ENCODE peak calls at places on chromosomes 6 and 20, in six cellular contexts. C is right lobe of liver, E is stomach, Q is tibial nerve, L is left ventricle myocardium inferior, M is small intestine. Z is an unnamed sample. For H3K36me3, the result is how much of the 10 kb centered on the place peaks cover.

GRCh38 chr20:35953411-35954199 is 697 bp downstream of the SCAND1 start:
- DNase-seq in L (peak), Q (no peak), E (peak), M (peak), C (peak), Z (peak)

GRCh38 chr20:33635341-33635740 is 26.8 kb upstream of the C20orf144 start:
- DNase-seq in C (no peak), Q (no peak), E (no peak), M (no peak), L (no peak), Z (no peak)

GRCh38 chr20:47198254-47198671 is 158.2 kb downstream of the ZMYND8 start:
- DNase-seq in E (no peak), Q (no peak), L (no peak), C (no peak), M (no peak), Z (no peak)

GRCh38 chr6:43013020-43013842 is 515 bp downstream of the MEA1 start:
- DNase-seq in E (no peak), Q (no peak), M (no peak), C (no peak), L (no peak), Z (no peak)

GRCh38 chr20:39264506-39265172 is 302.5 kb downstream of the DHX35 start:
- DNase-seq in M (peak), E (peak), C (peak), Q (peak), L (peak), Z (peak)

GRCh38 chr6:17032595-17033591 is 69.0 kb upstream of the STMND1 start:
- DNase-seq in M (peak), Q (peak), C (peak), E (peak), L (peak), Z (peak)

GRCh38 chr6:47075741-47076421 is 33.7 kb upstream of the ADGRF1 start:
- DNase-seq in M (no peak), E (no peak), C (no peak), Q (no peak), L (no peak), Z (no peak)

GRCh38 chr6:48426636-48427035 is 315.6 kb upstream of the PTCHD4 start:
- DNase-seq in M (no peak), L (no peak), Q (no peak), C (no peak), E (no peak), Z (no peak)

GRCh38 chr6:151289399-151290007 is 49.7 kb downstream of the AKAP12 start:
- DNase-seq in C (no peak), M (no peak), L (no peak), Q (no peak), E (no peak), Z (no peak)

GRCh38 chr20:32456869-32457421 is 98.8 kb downstream of the ASXL1 start:
- DNase-seq in C (no peak), M (no peak), L (no peak), Q (no peak), E (peak), Z (no peak)

GRCh38 chr6:164693934-164694333 is 615.5 kb downstream of the C6orf118 start:
- DNase-seq in M (no peak), Q (peak), E (no peak), L (no peak), C (no peak), Z (no peak)

GRCh38 chr20:53676987-53677386 is 83.3 kb upstream of the ZNF217 start:
- DNase-seq in E (no peak), M (no peak), C (no peak), L (no peak), Q (no peak), Z (no peak)
- H3K27ac ChIP-seq in E (no peak), M (no peak), C (peak), L (peak), Q (no peak), Z (no peak)

GRCh38 chr20:63432577-63433061 is 39.8 kb downstream of the KCNQ2 start:
- DNase-seq in E (no peak), Q (no peak), L (no peak), M (no peak), C (no peak), Z (no peak)

GRCh38 chr20:63435552-63435951 is 36.9 kb downstream of the KCNQ2 start:
- DNase-seq in L (no peak), C (no peak), M (no peak), Q (no peak), E (no peak), Z (no peak)

GRCh38 chr20:63433351-63433750 is 39.1 kb downstream of the KCNQ2 start:
- DNase-seq in Q (no peak), C (no peak), M (no peak), E (no peak), L (no peak), Z (no peak)

GRCh38 chr20:63434599-63435378 is 37.7 kb downstream of the KCNQ2 start:
- DNase-seq in M (peak), E (peak), Q (peak), C (no peak), L (peak), Z (peak)

GRCh38 chr20:63433756-63434531 is 38.5 kb downstream of the KCNQ2 start:
- DNase-seq in Q (no peak), L (no peak), E (no peak), M (no peak), C (no peak), Z (no peak)
- H3K36me3 ChIP-seq in Q (under half), L (under half), E (under half), M (under half), C (under half), Z (under half)

DNA sequence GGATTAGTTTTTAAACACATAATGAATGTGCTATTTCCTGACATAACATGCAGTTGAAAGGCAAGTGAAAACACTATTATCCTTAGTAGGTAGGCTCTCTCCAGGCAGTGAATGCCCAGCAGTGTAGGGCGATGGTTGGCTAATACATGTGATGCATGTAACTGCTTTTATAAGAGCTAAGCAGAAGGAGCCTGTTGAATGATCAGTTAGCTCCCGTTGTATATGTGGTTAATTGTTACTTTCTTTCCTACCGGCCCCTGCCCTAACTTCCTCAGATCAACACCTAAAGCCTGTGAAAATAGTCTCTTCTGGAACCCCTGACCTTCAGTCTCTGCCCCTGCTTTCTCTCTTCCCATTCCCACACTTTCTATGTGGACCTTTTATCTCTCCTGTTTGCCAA is 10.5 kb downstream of the SOX4 start:
- DNase-seq in E (no peak), C (no peak), M (no peak), L (no peak), Q (no peak), Z (no peak)
- H3K27ac ChIP-seq in E (no peak), C (no peak), M (no peak), L (no peak), Q (no peak), Z (no peak)

GRCh38 chr6:44257753-44258324 is 511 bp upstream of the SLC35B2 start:
- DNase-seq in C (no peak), E (no peak), Q (no peak), L (no peak), M (no peak), Z (no peak)
- H3K36me3 ChIP-seq in C (under half), E (half or more), Q (under half), L (under half), M (under half), Z (under half)

DNA sequence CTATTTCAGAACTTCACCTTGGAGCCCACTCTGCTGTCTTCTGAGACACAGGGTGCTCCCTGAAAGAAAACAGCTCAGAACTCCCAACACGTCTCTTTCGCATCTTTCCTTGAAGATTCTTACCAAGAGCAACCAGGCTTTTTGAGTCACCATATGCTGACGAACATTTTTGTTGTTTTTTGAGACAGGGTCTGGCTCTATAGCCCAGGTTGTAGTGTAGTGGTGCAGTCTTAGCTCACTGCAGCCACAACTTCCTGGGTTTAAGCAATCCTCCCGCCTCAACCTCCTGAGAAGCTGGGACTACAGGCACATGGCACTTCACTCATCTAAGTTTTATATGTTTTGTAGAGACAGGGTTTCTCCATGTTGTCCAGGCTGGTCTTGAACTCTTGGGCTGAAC is 68.5 kb downstream of the TRMT11 start:
- DNase-seq in C (no peak), M (no peak), L (no peak), Q (no peak), E (no peak), Z (no peak)
- H3K27ac ChIP-seq in C (peak), M (peak), L (no peak), Q (no peak), E (no peak), Z (no peak)

DNA sequence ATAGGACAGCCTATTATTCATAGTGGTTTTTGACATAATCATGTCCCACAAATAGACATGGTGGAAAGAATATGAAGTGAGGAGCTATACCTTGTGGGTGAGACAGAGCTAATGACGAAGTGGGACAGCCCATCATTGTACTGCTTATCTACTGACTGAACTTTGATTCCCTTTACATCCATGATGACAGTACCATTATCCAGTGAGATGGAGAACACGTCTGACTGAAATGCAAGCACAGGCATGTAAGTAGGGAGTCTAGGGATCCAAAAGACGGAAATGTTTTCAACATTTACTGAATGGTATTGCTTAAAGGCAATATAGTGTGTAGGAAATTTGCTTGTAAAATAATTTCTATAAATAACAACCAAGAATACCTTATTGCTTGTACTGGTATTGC is 43.5 kb downstream of the FAM229B start:
- DNase-seq in L (no peak), C (no peak), E (no peak), Q (no peak), M (no peak), Z (no peak)
- H3K36me3 ChIP-seq in L (half or more), C (under half), E (half or more), Q (under half), M (under half), Z (half or more)

Z was measured in right atrium auricular region.